ENCODE peak calls at places on chromosomes 11 and 22, in six cellular contexts. I is aorta; O is GM23248; C is CD8-positive, alpha-beta memory T cell; D is pancreas; T is AG04450. W is an unnamed sample.
A peak's percentile ranks its signal among the peaks of the same experiment; 100 is the strongest.

GRCh38 chr11:103923473-103923931 is 112.9 kb upstream of the DDI1 start:
- DNase-seq in I (no peak), O (no peak), C (no peak), D (no peak), T (no peak), W (no peak)

GRCh38 chr22:36756031-36756430 is 19.9 kb downstream of the IFT27 start:
- DNase-seq in I (no peak), O (no peak), C (no peak), D (no peak), T (no peak), W (no peak)

GRCh38 chr22:48477031-48477721 is 1350.5 kb downstream of the BRD1 start:
- DNase-seq in I (no peak), O (no peak), C (no peak), D (no peak), T (no peak), W (no peak)

GRCh38 chr22:17117890-17118289 is 3.3 kb downstream of the TMEM121B start:
- DNase-seq in I (peak; percentile 0), O (no peak), C (no peak), D (no peak), T (no peak), W (no peak)

GRCh38 chr11:35486934-35487333 is 38.5 kb downstream of the PAMR1 start:
- DNase-seq in I (no peak), O (no peak), C (no peak), D (no peak), T (no peak), W (no peak)

GRCh38 chr22:29016067-29016938 is 45.3 kb downstream of the C22orf31 start:
- DNase-seq in I (no peak), O (no peak), C (no peak), D (no peak), T (no peak), W (no peak)

GRCh38 chr22:18954333-18954732 is 18.2 kb upstream of the PRODH start:
- DNase-seq in I (peak; percentile 87), O (peak; percentile 71), C (peak; percentile 37), D (peak; percentile 91), T (peak; percentile 6), W (peak; percentile 55)

GRCh38 chr11:19660076-19660475 is 52.6 kb upstream of the NAV2 start:
- DNase-seq in I (no peak), O (peak; percentile 47), C (no peak), D (no peak), T (no peak), W (no peak)

GRCh38 chr11:22752908-22753310 is 76.7 kb downstream of the SVIP start:
- DNase-seq in I (no peak), O (no peak), C (no peak), D (no peak), T (no peak), W (no peak)

GRCh38 chr11:77167791-77168190 is 39.7 kb downstream of the MYO7A start:
- DNase-seq in I (peak; percentile 45), O (no peak), C (no peak), D (peak; percentile 39), T (no peak), W (no peak)

GRCh38 chr11:126839496-126839895 is 161.1 kb downstream of the KIRREL3 start:
- DNase-seq in I (no peak), O (no peak), C (no peak), D (no peak), T (no peak), W (no peak)

GRCh38 chr11:36345084-36345511 is 49.0 kb downstream of the PRR5L start:
- DNase-seq in I (no peak), O (no peak), C (no peak), D (no peak), T (no peak), W (peak; percentile 81)

GRCh38 chr11:83033972-83034672 is 37.6 kb downstream of the RAB30 start:
- DNase-seq in I (no peak), O (peak; percentile 93), C (no peak), D (no peak), T (no peak), W (peak; percentile 48)

GRCh38 chr22:30232716-30233218 is 13.8 kb downstream of the LIF start:
- DNase-seq in I (no peak), O (no peak), C (no peak), D (no peak), T (no peak), W (no peak)

GRCh38 chr11:2779981-2780849 is 80.4 kb upstream of the KCNQ1OT1 start:
- DNase-seq in I (peak; percentile 77), O (no peak), C (no peak), D (peak; percentile 85), T (no peak), W (peak; percentile 20)

GRCh38 chr11:123509737-123510578 is 79.9 kb downstream of the GRAMD1B start:
- DNase-seq in I (no peak), O (peak; percentile 77), C (no peak), D (no peak), T (peak; percentile 49), W (no peak)

GRCh38 chr11:2076441-2076840 is 62.7 kb downstream of the IGF2 start:
- DNase-seq in I (peak; percentile 20), O (no peak), C (no peak), D (no peak), T (no peak), W (no peak)

GRCh38 chr22:36795633-36796032 is 19.7 kb upstream of the IFT27 start:
- DNase-seq in I (no peak), O (no peak), C (no peak), D (no peak), T (no peak), W (no peak)

GRCh38 chr22:30047364-30047738 is 32.9 kb upstream of the HORMAD2 start:
- DNase-seq in I (no peak), O (no peak), C (no peak), D (no peak), T (no peak), W (no peak)

GRCh38 chr11:110428956-110429613 is 663 bp upstream of the FDX1 start:
- DNase-seq in I (no peak), O (no peak), C (no peak), D (no peak), T (no peak), W (no peak)

GRCh38 chr11:63520606-63521170 is 14.8 kb downstream of the LGALS12 start:
- DNase-seq in I (no peak), O (peak; percentile 16), C (no peak), D (no peak), T (no peak), W (no peak)

GRCh38 chr11:103803062-103803461 is 233.4 kb upstream of the DDI1 start:
- DNase-seq in I (no peak), O (peak; percentile 68), C (no peak), D (no peak), T (no peak), W (no peak)

GRCh38 chr11:96303067-96303466 is 39.9 kb downstream of the MAML2 start:
- DNase-seq in I (no peak), O (peak; percentile 90), C (no peak), D (no peak), T (no peak), W (no peak)

GRCh38 chr11:17991799-17992433 is 20.9 kb downstream of the SERGEF start:
- DNase-seq in I (no peak), O (peak; percentile 72), C (peak; percentile 20), D (no peak), T (peak; percentile 36), W (peak; percentile 40)

GRCh38 chr11:117563556-117563955 is 233.5 kb downstream of the DSCAML1 start:
- DNase-seq in I (no peak), O (no peak), C (no peak), D (no peak), T (no peak), W (no peak)

DNA sequence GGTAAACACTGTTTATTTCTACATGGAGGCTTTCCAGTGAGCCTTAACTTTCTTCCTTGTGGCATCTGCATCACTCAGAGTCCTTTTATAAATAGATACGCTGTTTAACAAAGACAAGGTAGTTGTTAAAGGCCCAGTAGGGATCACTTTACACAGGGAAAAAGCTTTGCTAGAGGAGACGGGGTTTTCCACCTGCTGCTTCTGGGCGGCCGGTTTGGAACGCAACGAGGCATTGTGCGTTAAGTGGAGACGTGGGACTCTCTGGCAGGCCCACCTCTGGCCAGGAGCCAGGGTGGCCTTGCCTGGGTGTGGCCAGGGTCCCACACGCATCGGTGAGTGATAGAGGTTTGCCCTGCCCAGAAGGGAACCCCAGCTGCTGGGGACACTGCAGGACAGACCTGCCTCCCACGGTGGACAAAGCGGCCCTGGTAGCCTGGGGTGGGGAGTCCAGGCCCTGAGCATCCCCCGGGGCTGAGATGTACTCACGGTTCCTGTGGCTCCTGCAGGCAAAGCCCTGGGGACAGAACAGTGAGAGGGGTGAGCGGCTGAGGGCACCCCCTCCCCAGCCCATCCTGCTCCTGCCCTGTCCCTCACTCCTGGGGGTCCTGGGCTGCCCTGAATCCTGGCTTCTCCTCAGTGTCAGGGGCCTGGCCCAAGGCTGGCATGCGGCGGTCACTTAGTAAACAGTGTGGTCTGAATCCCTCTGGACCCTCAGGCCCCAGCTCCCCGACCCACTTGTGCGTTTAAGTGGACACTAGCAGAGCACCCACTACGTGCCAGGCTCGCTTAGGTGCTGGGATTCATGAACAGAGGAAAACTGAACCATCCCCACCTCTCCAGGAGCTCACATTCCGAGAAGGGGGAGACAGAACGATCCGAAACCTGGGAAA is 4.2 kb downstream of the IL17REL start:
- DNase-seq in I (peak; percentile 55), O (no peak), C (no peak), D (peak; percentile 50), T (no peak), W (no peak)
- H3K27me3 ChIP-seq in I (no peaks in the 10 kb centered on the region), O (peaks cover 42% of the 10 kb centered on the region), C (peaks cover 6% of the 10 kb centered on the region), D (peaks cover 4% of the 10 kb centered on the region), T (peaks cover 45% of the 10 kb centered on the region), W (peaks cover 33% of the 10 kb centered on the region)

GRCh38 chr22:50605349-50606074 is 4.9 kb downstream of the MAPK8IP2 start:
- DNase-seq in I (peak; percentile 51), O (no peak), C (no peak), D (peak; percentile 72), T (no peak), W (no peak)
- H3K27me3 ChIP-seq in I (no peaks in the 10 kb centered on the region), O (peaks cover 9% of the 10 kb centered on the region), C (peaks cover 17% of the 10 kb centered on the region), D (no peaks in the 10 kb centered on the region), T (peaks cover 67% of the 10 kb centered on the region), W (peaks cover 32% of the 10 kb centered on the region)

GRCh38 chr11:120023551-120023950 is 114.4 kb downstream of the TRIM29 start:
- DNase-seq in I (no peak), O (no peak), C (no peak), D (no peak), T (no peak), W (no peak)
- H3K27me3 ChIP-seq in I (no peaks in the 10 kb centered on the region), O (peaks cover 29% of the 10 kb centered on the region), C (peaks cover 5% of the 10 kb centered on the region), D (no peaks in the 10 kb centered on the region), T (peaks cover 6% of the 10 kb centered on the region), W (no peaks in the 10 kb centered on the region)

GRCh38 chr11:67031791-67032561 is 9.0 kb downstream of the SYT12 start:
- DNase-seq in I (no peak), O (peak; percentile 66), C (no peak), D (no peak), T (peak; percentile 18), W (no peak)
- H3K27me3 ChIP-seq in I (no peaks in the 10 kb centered on the region), O (no peaks in the 10 kb centered on the region), C (no peaks in the 10 kb centered on the region), D (no peaks in the 10 kb centered on the region), T (peaks cover 2% of the 10 kb centered on the region), W (no peaks in the 10 kb centered on the region)